ENCODE peak calls at places on chromosomes 1 and 21, in four cellular contexts. One of them, this sample, is unnamed.

GRCh38 chr1:23286401-23286800 is 57.7 kb downstream of the HNRNPR start:
- DNase-seq in choroid plexus epithelial cell: no peak
- DNase-seq in HTR-8/SVneo: no peak
- DNase-seq in GM12864: no peak
- DNase-seq in this sample: no peak

GRCh38 chr1:190176776-190177175 is 300.9 kb downstream of the BRINP3 start:
- DNase-seq in GM12864: no peak
- DNase-seq in HTR-8/SVneo: no peak
- DNase-seq in choroid plexus epithelial cell: peak
- DNase-seq in this sample: no peak

GRCh38 chr21:29521872-29522271 is 223.2 kb downstream of the BACH1 start:
- DNase-seq in choroid plexus epithelial cell: no peak
- DNase-seq in HTR-8/SVneo: no peak
- DNase-seq in GM12864: no peak
- DNase-seq in this sample: no peak

GRCh38 chr1:56905667-56906066 is 51.1 kb downstream of the C8A start:
- DNase-seq in choroid plexus epithelial cell: no peak
- DNase-seq in HTR-8/SVneo: no peak
- DNase-seq in GM12864: no peak
- DNase-seq in this sample: no peak

GRCh38 chr1:61395156-61395555 is 312.8 kb downstream of the NFIA start:
- DNase-seq in choroid plexus epithelial cell: peak
- DNase-seq in GM12864: no peak
- DNase-seq in HTR-8/SVneo: no peak
- DNase-seq in this sample: no peak

GRCh38 chr1:2231667-2232254 is 3.6 kb downstream of the SKI start:
- DNase-seq in choroid plexus epithelial cell: peak
- DNase-seq in GM12864: no peak
- DNase-seq in HTR-8/SVneo: peak
- DNase-seq in this sample: peak

GRCh38 chr21:33434770-33435360 is 31.7 kb downstream of the IFNGR2 start:
- DNase-seq in HTR-8/SVneo: peak
- DNase-seq in choroid plexus epithelial cell: peak
- DNase-seq in GM12864: peak
- DNase-seq in this sample: peak

GRCh38 chr1:44072204-44072603 is 40.9 kb upstream of the SLC6A9 start:
- DNase-seq in choroid plexus epithelial cell: peak
- DNase-seq in HTR-8/SVneo: peak
- DNase-seq in GM12864: no peak
- DNase-seq in this sample: peak

GRCh38 chr1:1281533-1282321 is 1.5 kb downstream of the SCNN1D start:
- DNase-seq in choroid plexus epithelial cell: no peak
- DNase-seq in GM12864: no peak
- DNase-seq in HTR-8/SVneo: no peak
- DNase-seq in this sample: no peak

GRCh38 chr1:230280906-230281413 is 145.2 kb downstream of the PGBD5 start:
- DNase-seq in HTR-8/SVneo: no peak
- DNase-seq in choroid plexus epithelial cell: no peak
- DNase-seq in GM12864: no peak
- DNase-seq in this sample: no peak

GRCh38 chr1:13990939-13991338 is 291.0 kb downstream of the PRDM2 start:
- DNase-seq in GM12864: no peak
- DNase-seq in HTR-8/SVneo: no peak
- DNase-seq in choroid plexus epithelial cell: no peak
- DNase-seq in this sample: no peak

GRCh38 chr1:201020647-201021332 is 2.7 kb downstream of the KIF21B start:
- DNase-seq in HTR-8/SVneo: no peak
- DNase-seq in GM12864: no peak
- DNase-seq in choroid plexus epithelial cell: peak
- DNase-seq in this sample: peak

GRCh38 chr1:236391008-236391407 is 3.1 kb upstream of the EDARADD start:
- DNase-seq in HTR-8/SVneo: no peak
- DNase-seq in choroid plexus epithelial cell: no peak
- DNase-seq in GM12864: no peak
- DNase-seq in this sample: no peak

GRCh38 chr1:22418852-22419480 is 32.7 kb upstream of the ZBTB40 start:
- DNase-seq in HTR-8/SVneo: no peak
- DNase-seq in choroid plexus epithelial cell: peak
- DNase-seq in GM12864: no peak
- DNase-seq in this sample: no peak

GRCh38 chr1:206907304-206907991 is 10.2 kb downstream of the IL24 start:
- DNase-seq in choroid plexus epithelial cell: no peak
- DNase-seq in GM12864: no peak
- DNase-seq in HTR-8/SVneo: no peak
- DNase-seq in this sample: peak

GRCh38 chr1:183567584-183567983 is 22.7 kb downstream of the NCF2 start:
- DNase-seq in HTR-8/SVneo: peak
- DNase-seq in GM12864: no peak
- DNase-seq in choroid plexus epithelial cell: peak
- DNase-seq in this sample: peak

GRCh38 chr1:43269627-43270375 is at the start of gene TMEM125:
- DNase-seq in GM12864: no peak
- DNase-seq in HTR-8/SVneo: no peak
- DNase-seq in choroid plexus epithelial cell: no peak
- DNase-seq in this sample: no peak

GRCh38 chr1:24770891-24771290 is 25.6 kb downstream of the CLIC4 start:
- DNase-seq in HTR-8/SVneo: no peak
- DNase-seq in choroid plexus epithelial cell: peak
- DNase-seq in GM12864: no peak
- DNase-seq in this sample: no peak

GRCh38 chr1:223038288-223039006 is 104.6 kb downstream of the TLR5 start:
- DNase-seq in HTR-8/SVneo: no peak
- DNase-seq in choroid plexus epithelial cell: no peak
- DNase-seq in GM12864: no peak
- DNase-seq in this sample: no peak

GRCh38 chr1:183571678-183572268 is 18.5 kb downstream of the NCF2 start:
- DNase-seq in GM12864: no peak
- DNase-seq in choroid plexus epithelial cell: peak
- DNase-seq in HTR-8/SVneo: no peak
- DNase-seq in this sample: no peak

GRCh38 chr21:31456201-31456600 is 112.1 kb upstream of the TIAM1 start:
- DNase-seq in HTR-8/SVneo: no peak
- DNase-seq in choroid plexus epithelial cell: no peak
- DNase-seq in GM12864: no peak
- DNase-seq in this sample: no peak

GRCh38 chr1:208314431-208314830 is 70.2 kb upstream of the PLXNA2 start:
- DNase-seq in choroid plexus epithelial cell: no peak
- DNase-seq in GM12864: no peak
- DNase-seq in HTR-8/SVneo: no peak
- DNase-seq in this sample: no peak

GRCh38 chr1:71089536-71090270 is 8.9 kb upstream of the ZRANB2 start:
- DNase-seq in GM12864: no peak
- DNase-seq in choroid plexus epithelial cell: peak
- DNase-seq in HTR-8/SVneo: no peak
- DNase-seq in this sample: no peak

GRCh38 chr1:27527857-27528700 is 38.1 kb upstream of the WASF2 start:
- DNase-seq in HTR-8/SVneo: no peak
- DNase-seq in choroid plexus epithelial cell: no peak
- DNase-seq in GM12864: no peak
- DNase-seq in this sample: no peak

GRCh38 chr21:44514218-44514520 is 25.8 kb downstream of the KRTAP10-1 start:
- DNase-seq in HTR-8/SVneo: no peak
- DNase-seq in choroid plexus epithelial cell: no peak
- DNase-seq in GM12864: no peak
- DNase-seq in this sample: no peak

GRCh38 chr21:29105218-29105617 is 25.2 kb upstream of the MAP3K7CL start:
- DNase-seq in GM12864: no peak
- DNase-seq in choroid plexus epithelial cell: peak
- DNase-seq in HTR-8/SVneo: peak
- DNase-seq in this sample: no peak

GRCh38 chr1:43650306-43650941 is 475 bp downstream of the KDM4A start:
- DNase-seq in GM12864: peak
- DNase-seq in HTR-8/SVneo: peak
- DNase-seq in choroid plexus epithelial cell: peak
- DNase-seq in this sample: peak

GRCh38 chr1:180175806-180176205 is 21.1 kb downstream of the QSOX1 start:
- DNase-seq in GM12864: no peak
- DNase-seq in choroid plexus epithelial cell: no peak
- DNase-seq in HTR-8/SVneo: no peak
- DNase-seq in this sample: no peak

GRCh38 chr1:93623436-93623835 is 58.2 kb downstream of the BCAR3 start:
- DNase-seq in GM12864: no peak
- DNase-seq in HTR-8/SVneo: no peak
- DNase-seq in choroid plexus epithelial cell: no peak
- DNase-seq in this sample: no peak

GRCh38 chr1:153343811-153344717 is 4.6 kb downstream of the PGLYRP4 start:
- DNase-seq in HTR-8/SVneo: no peak
- DNase-seq in choroid plexus epithelial cell: no peak
- DNase-seq in GM12864: no peak
- DNase-seq in this sample: peak

GRCh38 chr1:204363335-204364114 is 3.8 kb upstream of the PLEKHA6 start:
- DNase-seq in HTR-8/SVneo: peak
- DNase-seq in GM12864: peak
- DNase-seq in choroid plexus epithelial cell: peak
- DNase-seq in this sample: peak

GRCh38 chr1:62391369-62391971 is 45.4 kb upstream of the USP1 start:
- DNase-seq in GM12864: no peak
- DNase-seq in HTR-8/SVneo: no peak
- DNase-seq in choroid plexus epithelial cell: no peak
- DNase-seq in this sample: peak

GRCh38 chr1:13583964-13584791 is 546 bp downstream of the PDPN start:
- DNase-seq in choroid plexus epithelial cell: peak
- DNase-seq in HTR-8/SVneo: peak
- DNase-seq in GM12864: no peak
- DNase-seq in this sample: no peak

GRCh38 chr1:240522122-240522822 is 89.7 kb downstream of the GREM2 start:
- DNase-seq in choroid plexus epithelial cell: no peak
- DNase-seq in GM12864: no peak
- DNase-seq in HTR-8/SVneo: no peak
- DNase-seq in this sample: no peak

GRCh38 chr1:211378844-211379243 is 52.2 kb downstream of the TRAF5 start:
- DNase-seq in GM12864: no peak
- DNase-seq in HTR-8/SVneo: peak
- DNase-seq in choroid plexus epithelial cell: peak
- DNase-seq in this sample: peak

GRCh38 chr1:204453141-204453772 is 41.3 kb downstream of the PIK3C2B start:
- DNase-seq in choroid plexus epithelial cell: no peak
- DNase-seq in GM12864: peak
- DNase-seq in HTR-8/SVneo: no peak
- DNase-seq in this sample: no peak

GRCh38 chr21:39097335-39097861 is 85.9 kb downstream of the PSMG1 start:
- DNase-seq in choroid plexus epithelial cell: no peak
- DNase-seq in HTR-8/SVneo: no peak
- DNase-seq in GM12864: no peak
- DNase-seq in this sample: no peak

This sample was measured in OCI-M1.